ENCODE peak calls at places on chromosomes 4 and X, in four cellular contexts. N is right lobe of liver, C is transverse colon, A is A673. S is an unnamed sample.
A peak's percentile ranks its signal among the peaks of the same experiment; 100 is the strongest.

GRCh38 chr4:139514382-139515059 is 41.5 kb downstream of the SETD7 start:
- DNase-seq in C (no peak), A (no peak), N (no peak), S (no peak)

GRCh38 chr4:180578175-180578574 is 1665.0 kb upstream of the TENM3 start:
- DNase-seq in N (no peak), C (no peak), A (no peak), S (no peak)

GRCh38 chrX:24425806-24426205 is 39.3 kb upstream of the PDK3 start:
- DNase-seq in C (no peak), A (no peak), N (no peak), S (no peak)

GRCh38 chr4:3870567-3870962 is 104.4 kb downstream of the ADRA2C start:
- DNase-seq in N (no peak), A (no peak), C (no peak), S (no peak)

GRCh38 chr4:15366660-15367059 is 61.2 kb upstream of the C1QTNF7 start:
- DNase-seq in C (no peak), N (no peak), A (peak; percentile 77), S (no peak)

GRCh38 chrX:77009691-77010090 is 437.5 kb upstream of the FGF16 start:
- DNase-seq in C (no peak), N (no peak), A (no peak), S (no peak)

GRCh38 chr4:174873931-174874330 is 44.2 kb upstream of the ADAM29 start:
- DNase-seq in N (no peak), A (peak; percentile 11), C (no peak), S (no peak)

GRCh38 chr4:38583102-38583501 is 80.9 kb upstream of the KLF3 start:
- DNase-seq in N (no peak), A (no peak), C (no peak), S (no peak)

GRCh38 chr4:8319731-8320385 is 50.3 kb downstream of the HTRA3 start:
- DNase-seq in C (peak; percentile 25), N (no peak), A (no peak), S (no peak)

GRCh38 chr4:13559414-13559813 is 15.1 kb upstream of the NKX3-2 start:
- DNase-seq in C (no peak), N (no peak), A (no peak), S (no peak)

GRCh38 chrX:99371976-99372595 is 1038.0 kb downstream of the PCDH19 start:
- DNase-seq in A (no peak), C (no peak), N (no peak), S (no peak)

GRCh38 chr4:81409836-81410235 is 61.9 kb downstream of the RASGEF1B start:
- DNase-seq in C (no peak), A (no peak), N (no peak), S (no peak)

GRCh38 chr4:26780524-26780923 is 80.1 kb upstream of the STIM2 start:
- DNase-seq in C (no peak), N (no peak), A (peak; percentile 30), S (peak; percentile 17)

GRCh38 chrX:105114554-105115130 is 105.9 kb downstream of the TEX13A start:
- DNase-seq in A (no peak), N (no peak), C (no peak), S (no peak)

GRCh38 chr4:174521800-174522182 is 497 bp downstream of the HPGD start:
- DNase-seq in N (no peak), C (peak; percentile 52), A (peak; percentile 4), S (peak; percentile 4)

GRCh38 chr4:186781032-186781917 is 57.6 kb upstream of the FAT1 start:
- DNase-seq in C (no peak), A (peak; percentile 41), N (no peak), S (no peak)

GRCh38 chr4:16261313-16261878 is 35.1 kb upstream of the TAPT1 start:
- DNase-seq in C (no peak), N (no peak), A (no peak), S (no peak)

GRCh38 chr4:83548151-83548905 is 12.4 kb downstream of the GPAT3 start:
- DNase-seq in C (peak; percentile 86), A (peak; percentile 63), N (peak; percentile 78), S (peak; percentile 52)

GRCh38 chrX:24215282-24215681 is 65.8 kb downstream of the ZFX start:
- DNase-seq in N (no peak), A (no peak), C (no peak), S (no peak)

GRCh38 chrX:8879750-8880149 is 78.6 kb upstream of the FAM9A start:
- DNase-seq in A (peak; percentile 39), N (no peak), C (peak; percentile 11), S (no peak)

GRCh38 chrX:29155286-29155685 is 568.0 kb downstream of the IL1RAPL1 start:
- DNase-seq in C (no peak), A (no peak), N (no peak), S (no peak)

GRCh38 chr4:53734584-53735363 is 143.5 kb upstream of the LNX1 start:
- DNase-seq in N (no peak), C (no peak), A (no peak), S (no peak)

GRCh38 chr4:16693641-16694040 is 204.8 kb downstream of the LDB2 start:
- DNase-seq in A (no peak), C (no peak), N (no peak), S (no peak)

GRCh38 chr4:23884731-23885130 is 5.1 kb downstream of the PPARGC1A start:
- DNase-seq in A (no peak), C (no peak), N (no peak), S (no peak)

GRCh38 chr4:4226606-4227438 is at the start of gene OTOP1:
- DNase-seq in N (no peak), A (no peak), C (no peak), S (no peak)

GRCh38 chrX:42093756-42094155 is 170.4 kb upstream of the CASK start:
- DNase-seq in C (no peak), N (no peak), A (no peak), S (peak; percentile 32)

GRCh38 chr4:69823481-69824186 is 36.3 kb downstream of the SULT1E1 start:
- DNase-seq in A (peak; percentile 48), C (peak; percentile 83), N (peak; percentile 74), S (no peak)

GRCh38 chrX:103253608-103254007 is 1.3 kb downstream of the TCEAL8 start:
- DNase-seq in N (no peak), C (no peak), A (no peak), S (no peak)

GRCh38 chrX:152641256-152641875 is 3.7 kb downstream of the GABRQ start:
- DNase-seq in C (no peak), N (no peak), A (no peak), S (no peak)

GRCh38 chrX:118353081-118353850 is 7.4 kb downstream of the WDR44 start:
- DNase-seq in C (no peak), A (no peak), N (no peak), S (no peak)

GRCh38 chr4:152735918-152736305 is 43.6 kb downstream of the TIGD4 start:
- DNase-seq in C (no peak), A (no peak), N (no peak), S (no peak)

GRCh38 chr4:171390626-171391025 is 422.6 kb upstream of the GALNTL6 start:
- DNase-seq in A (no peak), N (no peak), C (no peak), S (no peak)

GRCh38 chr4:67261971-67262370 is 283.3 kb downstream of the CENPC start:
- DNase-seq in N (no peak), C (no peak), A (no peak), S (no peak)

GRCh38 chrX:4263005-4263404 is 549.6 kb upstream of the PRKX start:
- DNase-seq in A (peak; percentile 73), C (no peak), N (no peak), S (no peak)

GRCh38 chrX:150736478-150736877 is 43.3 kb downstream of the MTMR1 start:
- DNase-seq in N (no peak), C (no peak), A (no peak), S (no peak)

GRCh38 chr4:88938138-88938537 is 118.8 kb downstream of the FAM13A start:
- DNase-seq in C (no peak), A (peak; percentile 21), N (no peak), S (no peak)

GRCh38 chr4:6290769-6291547 is 21.3 kb downstream of the WFS1 start:
- DNase-seq in N (no peak), A (no peak), C (no peak), S (no peak)

GRCh38 chr4:6293097-6293445 is 23.4 kb downstream of the WFS1 start:
- DNase-seq in A (no peak), C (no peak), N (no peak), S (no peak)

GRCh38 chr4:6292376-6293096 is 22.9 kb downstream of the WFS1 start:
- DNase-seq in N (no peak), A (no peak), C (no peak), S (no peak)

GRCh38 chr4:6290256-6290655 is 20.6 kb downstream of the WFS1 start:
- DNase-seq in N (no peak), C (no peak), A (no peak), S (no peak)

GRCh38 chr4:6291784-6292297 is 22.2 kb downstream of the WFS1 start:
- DNase-seq in N (no peak), A (no peak), C (no peak), S (no peak)
- H3K36me3 ChIP-seq in N (no peaks in the 10 kb centered on the region), A (no peaks in the 10 kb centered on the region), C (no peaks in the 10 kb centered on the region), S (peaks cover 2% of the 10 kb centered on the region)

DNA sequence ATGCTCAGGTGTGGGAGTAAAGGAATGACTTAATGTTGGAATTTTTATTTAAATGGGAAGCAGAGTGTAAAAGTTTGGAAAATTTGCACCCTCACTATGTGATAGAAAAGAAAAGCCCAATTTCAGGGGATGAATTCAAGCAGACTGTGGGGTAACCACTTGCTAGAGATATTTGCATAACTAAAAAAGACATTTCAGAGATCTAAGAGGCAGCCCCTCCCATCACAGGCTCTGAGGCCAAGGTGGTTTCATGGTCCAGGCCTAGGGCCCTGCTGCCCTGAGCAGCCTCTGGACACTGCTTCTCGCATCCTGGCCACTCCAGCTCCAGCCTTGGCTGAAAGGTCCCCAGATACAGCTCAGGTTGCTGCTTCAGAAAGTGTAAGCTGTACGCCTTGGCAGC is 5.9 kb upstream of the XPNPEP2 start:
- DNase-seq in C (no peak), A (no peak), N (no peak), S (no peak)
- TF ChIP-seq CTCF in C (no peak), A (no peak), N (no peak), S (no peak)

GRCh38 chr4:87120411-87121162 is 99.8 kb downstream of the KLHL8 start:
- DNase-seq in A (no peak), C (peak; percentile 69), N (peak; percentile 82), S (no peak)

GRCh38 chr4:87122252-87122651 is 98.2 kb downstream of the KLHL8 start:
- DNase-seq in N (no peak), C (no peak), A (peak; percentile 56), S (no peak)

GRCh38 chr4:87121332-87122065 is 98.9 kb downstream of the KLHL8 start:
- DNase-seq in C (no peak), A (no peak), N (no peak), S (no peak)

GRCh38 chr4:87126056-87126455 is 94.4 kb downstream of the KLHL8 start:
- DNase-seq in N (no peak), A (no peak), C (no peak), S (no peak)

GRCh38 chr4:87123241-87123640 is 97.2 kb downstream of the KLHL8 start:
- DNase-seq in A (no peak), C (no peak), N (no peak), S (no peak)
- H3K36me3 ChIP-seq in A (peaks cover 26% of the 10 kb centered on the region), C (no peaks in the 10 kb centered on the region), N (peaks cover 41% of the 10 kb centered on the region), S (peaks cover 7% of the 10 kb centered on the region)

GRCh38 chr4:2713337-2713736 is 42.8 kb downstream of the TNIP2 start:
- DNase-seq in A (no peak), N (no peak), C (no peak), S (no peak)

GRCh38 chr4:2714918-2715317 is 41.2 kb downstream of the TNIP2 start:
- DNase-seq in C (no peak), N (no peak), A (no peak), S (no peak)

GRCh38 chr4:2712261-2712842 is 43.8 kb downstream of the TNIP2 start:
- DNase-seq in N (no peak), C (no peak), A (peak; percentile 25), S (no peak)

GRCh38 chr4:2715426-2715825 is 40.7 kb downstream of the TNIP2 start:
- DNase-seq in N (no peak), C (no peak), A (no peak), S (no peak)

GRCh38 chr4:2714071-2714770 is 41.9 kb downstream of the TNIP2 start:
- DNase-seq in C (no peak), A (no peak), N (no peak), S (no peak)
- TF ChIP-seq CTCF in C (no peak), A (no peak), N (no peak), S (no peak)

S was measured in GM06990.